ENCODE peak calls at places on chromosomes 1 and 21, in four cellular contexts. H is CD8-positive, alpha-beta T cell; S is activated naive CD8-positive, alpha-beta T cell treated with anti-CD3 and anti-CD28 coated beads, Interleukin-2, amount 10 ng/mL, durations not matched to agents 7 days and 5 days; J is pancreas. G is an unnamed sample.

GRCh38 chr1:20194770-20195463 is 8.6 kb upstream of the PLA2G2C start:
- ATAC-seq in S (peak), J (peak), H (peak), G (no peak)

GRCh38 chr1:199046618-199047017 is 407.8 kb downstream of the PTPRC start:
- ATAC-seq in H (no peak), S (peak), J (no peak), G (no peak)

GRCh38 chr1:53592521-53592982 is 133.4 kb downstream of the DMRTB1 start:
- ATAC-seq in S (no peak), H (no peak), J (no peak), G (no peak)

GRCh38 chr1:180571060-180571831 is 12.5 kb downstream of the OVAAL start:
- ATAC-seq in H (no peak), J (no peak), S (no peak), G (no peak)

GRCh38 chr21:45366931-45367401 is 38.0 kb upstream of the COL18A1 start:
- ATAC-seq in S (no peak), H (no peak), J (no peak), G (peak)

GRCh38 chr21:18803624-18804023 is 400.0 kb upstream of the TMPRSS15 start:
- ATAC-seq in H (no peak), S (no peak), J (no peak), G (no peak)

GRCh38 chr1:25472494-25472893 is 41.8 kb downstream of the MACO1 start:
- ATAC-seq in S (no peak), H (peak), J (no peak), G (no peak)

GRCh38 chr1:4652631-4653327 is 1.6 kb upstream of the AJAP1 start:
- ATAC-seq in H (peak), S (peak), J (peak), G (peak)

GRCh38 chr1:7549277-7549676 is 221.8 kb upstream of the VAMP3 start:
- ATAC-seq in H (no peak), J (no peak), S (peak), G (peak)

GRCh38 chr1:67304023-67304422 is 3.6 kb upstream of the IL12RB2 start:
- ATAC-seq in H (no peak), S (peak), J (no peak), G (no peak)

GRCh38 chr1:159005161-159005560 is 4.5 kb upstream of the IFI16 start:
- ATAC-seq in J (no peak), H (no peak), S (no peak), G (no peak)

G was measured in gastroesophageal sphincter.